ENCODE peak calls at places on chromosomes 1 and 21, in five cellular contexts. E is left cardiac atrium, K is GM13976, U is GM23248, R is glutamatergic neuron. X is an unnamed sample.

GRCh38 chr1:24118410-24119242 is 6.7 kb upstream of the MYOM3 start:
- DNase-seq in K (no peak), U (no peak), E (no peak), R (no peak), X (no peak)

GRCh38 chr1:223754681-223755431 is 42.5 kb downstream of the CAPN2 start:
- DNase-seq in R (no peak), E (no peak), U (no peak), K (no peak), X (no peak)

GRCh38 chr1:65939187-65939586 is 146.5 kb downstream of the PDE4B start:
- DNase-seq in U (no peak), E (no peak), K (no peak), R (no peak), X (no peak)

GRCh38 chr1:178935610-178936009 is 64.7 kb upstream of the ANGPTL1 start:
- DNase-seq in E (no peak), U (no peak), K (no peak), R (no peak), X (no peak)

GRCh38 chr1:27589841-27590426 is 14.0 kb downstream of the AHDC1 start:
- DNase-seq in U (no peak), E (peak), R (no peak), K (no peak), X (no peak)

GRCh38 chr1:77025599-77025998 is 158.3 kb downstream of the ST6GALNAC5 start:
- DNase-seq in U (no peak), E (no peak), K (no peak), R (no peak), X (no peak)

GRCh38 chr1:44842763-44843655 is at the start of gene PTCH2:
- DNase-seq in E (peak), U (peak), R (peak), K (peak), X (peak)

GRCh38 chr1:162349635-162350330 is 26.9 kb downstream of the SPATA46 start:
- DNase-seq in R (no peak), U (peak), E (no peak), K (no peak), X (no peak)

GRCh38 chr1:71039666-71040262 is 7.9 kb downstream of the PTGER3 start:
- DNase-seq in E (no peak), U (peak), K (no peak), R (no peak), X (no peak)

GRCh38 chr1:56068908-56069307 is 510.5 kb downstream of the PLPP3 start:
- DNase-seq in U (peak), R (no peak), E (no peak), K (no peak), X (no peak)

GRCh38 chr1:147618077-147618569 is 52.2 kb downstream of the ACP6 start:
- DNase-seq in K (no peak), E (no peak), U (no peak), R (no peak), X (peak)

GRCh38 chr1:181152892-181153633 is 64.6 kb downstream of the IER5 start:
- DNase-seq in U (peak), K (peak), R (no peak), E (peak), X (no peak)

GRCh38 chr1:81220614-81221071 is 580.1 kb upstream of the ADGRL2 start:
- DNase-seq in R (no peak), U (no peak), E (no peak), K (no peak), X (no peak)

GRCh38 chr1:145891143-145891542 is 5.5 kb upstream of the ANKRD35 start:
- DNase-seq in E (no peak), K (no peak), U (no peak), R (no peak), X (no peak)

GRCh38 chr1:27607239-27607804 is 3.4 kb upstream of the AHDC1 start:
- DNase-seq in K (no peak), E (no peak), U (no peak), R (no peak), X (no peak)

GRCh38 chr21:41810597-41810932 is 43.7 kb upstream of the RIPK4 start:
- DNase-seq in R (no peak), E (no peak), U (no peak), K (peak), X (no peak)